ENCODE peak calls at places on chromosomes 1 and 21, in six cellular contexts. One of them, this sample, is unnamed.

GRCh38 chr1:243507001-243507671 is 251.3 kb downstream of the SDCCAG8 start:
- DNase-seq in fibroblast of lung: no peak
- DNase-seq in omental fat pad: no peak
- DNase-seq in osteocyte: no peak
- DNase-seq in cardiac fibroblast: no peak
- DNase-seq in CD4-positive, alpha-beta T cell: no peak
- DNase-seq in this sample: no peak

GRCh38 chr1:54280652-54281051 is 80.7 kb downstream of the MRPL37 start:
- DNase-seq in fibroblast of lung: peak
- DNase-seq in omental fat pad: no peak
- DNase-seq in osteocyte: no peak
- DNase-seq in cardiac fibroblast: no peak
- DNase-seq in CD4-positive, alpha-beta T cell: no peak
- DNase-seq in this sample: no peak

GRCh38 chr1:20883766-20884165 is 96.7 kb upstream of the HP1BP3 start:
- DNase-seq in fibroblast of lung: peak
- DNase-seq in omental fat pad: no peak
- DNase-seq in osteocyte: no peak
- DNase-seq in cardiac fibroblast: no peak
- DNase-seq in CD4-positive, alpha-beta T cell: no peak
- DNase-seq in this sample: no peak

GRCh38 chr1:214135886-214136285 is 145.1 kb upstream of the SMYD2 start:
- DNase-seq in fibroblast of lung: no peak
- DNase-seq in omental fat pad: no peak
- DNase-seq in osteocyte: no peak
- DNase-seq in cardiac fibroblast: no peak
- DNase-seq in CD4-positive, alpha-beta T cell: no peak
- DNase-seq in this sample: no peak

GRCh38 chr1:198577444-198577843 is 37.0 kb upstream of the ATP6V1G3 start:
- DNase-seq in fibroblast of lung: peak
- DNase-seq in omental fat pad: no peak
- DNase-seq in osteocyte: no peak
- DNase-seq in cardiac fibroblast: peak
- DNase-seq in CD4-positive, alpha-beta T cell: no peak
- DNase-seq in this sample: no peak

GRCh38 chr1:16032388-16033100 is 10.7 kb downstream of the CLCNKA start:
- DNase-seq in fibroblast of lung: peak
- DNase-seq in omental fat pad: peak
- DNase-seq in osteocyte: peak
- DNase-seq in cardiac fibroblast: peak
- DNase-seq in CD4-positive, alpha-beta T cell: peak
- DNase-seq in this sample: peak

GRCh38 chr1:9482403-9482802 is 56.9 kb upstream of the SLC25A33 start:
- DNase-seq in fibroblast of lung: no peak
- DNase-seq in omental fat pad: no peak
- DNase-seq in osteocyte: no peak
- DNase-seq in cardiac fibroblast: no peak
- DNase-seq in CD4-positive, alpha-beta T cell: no peak
- DNase-seq in this sample: no peak

GRCh38 chr1:72281144-72281543 is 1.2 kb downstream of the NEGR1 start:
- DNase-seq in fibroblast of lung: peak
- DNase-seq in omental fat pad: no peak
- DNase-seq in osteocyte: no peak
- DNase-seq in cardiac fibroblast: no peak
- DNase-seq in CD4-positive, alpha-beta T cell: no peak
- DNase-seq in this sample: no peak

GRCh38 chr1:154501423-154502065 is 475 bp upstream of the TDRD10 start:
- DNase-seq in fibroblast of lung: no peak
- DNase-seq in omental fat pad: peak
- DNase-seq in osteocyte: no peak
- DNase-seq in cardiac fibroblast: peak
- DNase-seq in CD4-positive, alpha-beta T cell: no peak
- DNase-seq in this sample: peak

GRCh38 chr1:211135342-211135950 is 1.5 kb upstream of the KCNH1 start:
- DNase-seq in fibroblast of lung: peak
- DNase-seq in omental fat pad: no peak
- DNase-seq in osteocyte: no peak
- DNase-seq in cardiac fibroblast: peak
- DNase-seq in CD4-positive, alpha-beta T cell: no peak
- DNase-seq in this sample: no peak

GRCh38 chr1:87941292-87941946 is 612.7 kb downstream of the LMO4 start:
- DNase-seq in fibroblast of lung: no peak
- DNase-seq in omental fat pad: no peak
- DNase-seq in osteocyte: no peak
- DNase-seq in cardiac fibroblast: no peak
- DNase-seq in CD4-positive, alpha-beta T cell: no peak
- DNase-seq in this sample: no peak

GRCh38 chr1:225746361-225747179 is 31.1 kb upstream of the SRP9 start:
- DNase-seq in fibroblast of lung: peak
- DNase-seq in omental fat pad: no peak
- DNase-seq in osteocyte: peak
- DNase-seq in cardiac fibroblast: peak
- DNase-seq in CD4-positive, alpha-beta T cell: no peak
- DNase-seq in this sample: peak

GRCh38 chr1:116767782-116768382 is 13.7 kb downstream of the CD2 start:
- DNase-seq in fibroblast of lung: no peak
- DNase-seq in omental fat pad: no peak
- DNase-seq in osteocyte: no peak
- DNase-seq in cardiac fibroblast: no peak
- DNase-seq in CD4-positive, alpha-beta T cell: no peak
- DNase-seq in this sample: no peak

GRCh38 chr21:25708467-25709065 is 26.1 kb downstream of the ATP5PF start:
- DNase-seq in fibroblast of lung: peak
- DNase-seq in omental fat pad: peak
- DNase-seq in osteocyte: no peak
- DNase-seq in cardiac fibroblast: peak
- DNase-seq in CD4-positive, alpha-beta T cell: peak
- DNase-seq in this sample: peak

GRCh38 chr1:101453844-101454243 is 217.0 kb downstream of the S1PR1 start:
- DNase-seq in fibroblast of lung: no peak
- DNase-seq in omental fat pad: no peak
- DNase-seq in osteocyte: no peak
- DNase-seq in cardiac fibroblast: no peak
- DNase-seq in CD4-positive, alpha-beta T cell: no peak
- DNase-seq in this sample: no peak

GRCh38 chr1:40823345-40823744 is 38.8 kb downstream of the CITED4 start:
- DNase-seq in fibroblast of lung: no peak
- DNase-seq in omental fat pad: no peak
- DNase-seq in osteocyte: no peak
- DNase-seq in cardiac fibroblast: no peak
- DNase-seq in CD4-positive, alpha-beta T cell: no peak
- DNase-seq in this sample: no peak

GRCh38 chr1:179121159-179121938 is 39.5 kb downstream of the TOR3A start:
- DNase-seq in fibroblast of lung: peak
- DNase-seq in omental fat pad: no peak
- DNase-seq in osteocyte: no peak
- DNase-seq in cardiac fibroblast: peak
- DNase-seq in CD4-positive, alpha-beta T cell: peak
- DNase-seq in this sample: no peak

GRCh38 chr1:21244986-21245687 is 45.1 kb downstream of the ECE1 start:
- DNase-seq in fibroblast of lung: no peak
- DNase-seq in omental fat pad: no peak
- DNase-seq in osteocyte: no peak
- DNase-seq in cardiac fibroblast: no peak
- DNase-seq in CD4-positive, alpha-beta T cell: no peak
- DNase-seq in this sample: peak

GRCh38 chr1:31497601-31498000 is 78.7 kb upstream of the TINAGL1 start:
- DNase-seq in fibroblast of lung: peak
- DNase-seq in omental fat pad: no peak
- DNase-seq in osteocyte: no peak
- DNase-seq in cardiac fibroblast: peak
- DNase-seq in CD4-positive, alpha-beta T cell: no peak
- DNase-seq in this sample: no peak

GRCh38 chr21:41950941-41951408 is 2.8 kb downstream of the C2CD2 start:
- DNase-seq in fibroblast of lung: no peak
- DNase-seq in omental fat pad: no peak
- DNase-seq in osteocyte: no peak
- DNase-seq in cardiac fibroblast: no peak
- DNase-seq in CD4-positive, alpha-beta T cell: no peak
- DNase-seq in this sample: no peak

DNA sequence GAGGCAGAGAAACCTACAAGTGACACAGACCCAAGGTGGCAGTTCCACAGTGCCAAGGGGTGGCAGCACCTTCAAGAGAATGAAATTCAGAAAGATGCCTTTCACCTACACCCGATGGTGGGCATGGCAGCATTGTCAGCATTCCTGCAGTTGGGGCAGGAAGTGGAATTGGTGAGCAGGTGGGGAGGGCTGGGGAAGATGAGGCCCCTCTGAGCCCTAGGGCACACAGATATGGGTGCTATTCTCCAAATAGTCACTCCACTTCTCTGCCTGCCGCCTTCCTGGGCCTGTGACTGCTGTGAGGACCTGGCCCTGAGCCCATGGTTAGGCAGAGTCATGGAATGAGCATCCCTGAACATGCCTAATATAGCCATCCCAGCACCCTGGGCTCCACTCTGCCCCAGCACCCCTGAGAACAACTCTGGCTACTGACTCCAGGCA is 8.3 kb downstream of the SHISA4 start:
- DNase-seq in fibroblast of lung: peak
- DNase-seq in omental fat pad: no peak
- DNase-seq in osteocyte: no peak
- DNase-seq in cardiac fibroblast: peak
- DNase-seq in CD4-positive, alpha-beta T cell: no peak
- DNase-seq in this sample: no peak
- TF ChIP-seq CTCF in fibroblast of lung: peak
- TF ChIP-seq CTCF in omental fat pad: no peak
- TF ChIP-seq CTCF in osteocyte: peak
- TF ChIP-seq CTCF in cardiac fibroblast: no peak
- TF ChIP-seq CTCF in CD4-positive, alpha-beta T cell: no peak
- TF ChIP-seq CTCF in this sample: no peak

GRCh38 chr1:92488416-92488815 is 1.7 kb upstream of the GFI1 start:
- DNase-seq in fibroblast of lung: no peak
- DNase-seq in omental fat pad: no peak
- DNase-seq in osteocyte: no peak
- DNase-seq in cardiac fibroblast: no peak
- DNase-seq in CD4-positive, alpha-beta T cell: no peak
- DNase-seq in this sample: no peak

GRCh38 chr1:92484472-92485373 is 2.0 kb downstream of the GFI1 start:
- DNase-seq in fibroblast of lung: peak
- DNase-seq in omental fat pad: no peak
- DNase-seq in osteocyte: no peak
- DNase-seq in cardiac fibroblast: no peak
- DNase-seq in CD4-positive, alpha-beta T cell: peak
- DNase-seq in this sample: peak

GRCh38 chr1:92487078-92487605 is 417 bp upstream of the GFI1 start:
- DNase-seq in fibroblast of lung: no peak
- DNase-seq in omental fat pad: no peak
- DNase-seq in osteocyte: no peak
- DNase-seq in cardiac fibroblast: no peak
- DNase-seq in CD4-positive, alpha-beta T cell: no peak
- DNase-seq in this sample: no peak

GRCh38 chr1:92485374-92486250 is 1.1 kb downstream of the GFI1 start:
- DNase-seq in fibroblast of lung: no peak
- DNase-seq in omental fat pad: no peak
- DNase-seq in osteocyte: no peak
- DNase-seq in cardiac fibroblast: no peak
- DNase-seq in CD4-positive, alpha-beta T cell: peak
- DNase-seq in this sample: peak

DNA sequence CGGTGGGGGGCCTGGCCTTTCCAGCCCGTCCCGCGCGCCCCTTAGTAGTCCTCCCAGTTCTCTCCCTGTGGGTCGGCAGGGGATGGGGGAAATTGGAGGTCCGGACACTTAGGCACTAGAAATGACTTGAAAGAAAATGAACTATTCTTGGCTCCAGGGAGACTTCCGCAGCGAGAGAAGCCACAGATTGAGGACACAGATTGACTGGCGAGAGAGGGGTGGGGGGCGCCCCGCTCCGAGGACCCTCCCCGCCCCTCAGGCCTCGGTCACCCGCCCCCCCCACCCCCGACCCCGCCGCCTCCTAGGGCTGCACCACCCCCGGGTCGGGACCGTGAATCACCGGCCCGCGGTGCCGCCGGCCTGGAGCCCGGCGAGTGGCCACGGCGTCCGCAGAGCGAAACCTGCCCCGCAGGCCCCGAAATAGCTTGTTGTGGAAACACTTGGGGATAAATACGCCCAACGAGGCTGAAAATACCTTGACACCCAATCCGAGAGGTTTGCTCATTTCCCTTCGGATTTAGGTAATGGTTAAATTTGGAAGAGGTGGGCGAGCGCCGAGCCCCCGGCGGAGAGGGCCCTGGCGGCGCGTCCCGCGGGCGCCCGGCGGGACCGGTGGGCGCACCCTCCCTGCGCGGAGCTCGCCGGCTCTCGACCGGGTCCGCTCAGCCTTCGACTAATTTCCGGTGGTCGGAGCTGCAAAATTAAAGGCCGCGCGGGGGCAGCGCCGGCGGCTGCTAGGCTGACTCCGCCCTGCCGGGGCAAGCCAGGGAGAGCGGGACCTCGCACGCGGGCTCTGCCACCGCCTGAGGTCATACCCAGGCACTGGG is at the start of gene GFI1:
- DNase-seq in fibroblast of lung: peak
- DNase-seq in omental fat pad: no peak
- DNase-seq in osteocyte: no peak
- DNase-seq in cardiac fibroblast: no peak
- DNase-seq in CD4-positive, alpha-beta T cell: peak
- DNase-seq in this sample: peak
- TF ChIP-seq CTCF in fibroblast of lung: peak
- TF ChIP-seq CTCF in omental fat pad: no peak
- TF ChIP-seq CTCF in osteocyte: no peak
- TF ChIP-seq CTCF in cardiac fibroblast: no peak
- TF ChIP-seq CTCF in CD4-positive, alpha-beta T cell: no peak
- TF ChIP-seq CTCF in this sample: no peak

DNA sequence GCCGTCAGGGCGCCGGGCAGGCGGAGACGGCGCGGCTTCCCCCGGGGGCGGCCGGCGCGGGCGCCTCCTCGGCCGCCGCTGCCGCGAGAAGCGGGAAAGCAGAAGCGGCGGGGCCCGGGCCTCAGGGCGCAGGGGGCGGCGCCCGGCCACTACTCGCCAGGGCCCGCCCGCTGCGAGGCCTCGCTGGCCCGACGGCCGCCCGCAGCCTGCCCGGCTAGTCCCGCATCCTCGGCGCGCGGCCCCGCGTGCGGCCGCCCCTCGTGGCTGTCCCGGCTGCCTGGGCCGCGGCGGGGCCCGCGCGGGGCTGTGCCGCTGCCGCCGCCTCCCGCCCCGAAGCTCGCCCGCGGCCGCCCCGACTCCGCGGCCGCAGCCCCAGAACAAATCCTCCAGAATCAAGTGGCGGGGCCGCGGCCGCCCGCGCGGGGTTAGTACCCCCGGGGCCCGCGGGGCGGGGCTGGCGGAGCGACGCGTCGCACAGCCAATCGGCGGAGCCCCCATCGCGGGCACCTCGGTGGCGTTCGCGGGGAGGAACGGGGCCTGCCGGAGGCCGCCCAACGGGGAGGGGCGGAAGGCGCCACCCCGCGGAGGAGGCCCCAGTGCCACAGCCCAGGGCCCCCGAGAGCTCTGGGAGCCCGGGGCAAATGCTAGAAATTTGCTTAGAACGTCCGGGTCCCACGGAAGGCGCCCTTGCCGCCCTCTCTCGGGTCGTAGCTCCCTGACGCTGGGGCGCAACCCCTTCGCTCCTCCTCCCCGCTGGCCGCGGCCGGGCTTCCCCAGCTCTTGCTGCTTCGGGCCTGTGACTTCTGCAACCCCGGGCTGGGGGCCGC is at the start of gene RUNX3:
- DNase-seq in fibroblast of lung: no peak
- DNase-seq in omental fat pad: no peak
- DNase-seq in osteocyte: no peak
- DNase-seq in cardiac fibroblast: no peak
- DNase-seq in CD4-positive, alpha-beta T cell: peak
- DNase-seq in this sample: no peak
- TF ChIP-seq CTCF in fibroblast of lung: no peak
- TF ChIP-seq CTCF in omental fat pad: no peak
- TF ChIP-seq CTCF in osteocyte: no peak
- TF ChIP-seq CTCF in cardiac fibroblast: no peak
- TF ChIP-seq CTCF in CD4-positive, alpha-beta T cell: peak
- TF ChIP-seq CTCF in this sample: no peak

GRCh38 chr1:2433936-2434335 is 21.6 kb upstream of the PEX10 start:
- DNase-seq in fibroblast of lung: no peak
- DNase-seq in omental fat pad: no peak
- DNase-seq in osteocyte: no peak
- DNase-seq in cardiac fibroblast: no peak
- DNase-seq in CD4-positive, alpha-beta T cell: no peak
- DNase-seq in this sample: no peak
- TF ChIP-seq CTCF in fibroblast of lung: no peak
- TF ChIP-seq CTCF in omental fat pad: no peak
- TF ChIP-seq CTCF in osteocyte: no peak
- TF ChIP-seq CTCF in cardiac fibroblast: no peak
- TF ChIP-seq CTCF in CD4-positive, alpha-beta T cell: no peak
- TF ChIP-seq CTCF in this sample: no peak

This sample was measured in endothelial cell.